ENCODE peak calls at places on chromosomes 13 and 19, in ten cellular contexts. R is NCI-H446; U is HT-29; F is stimulated activated CD4-positive, alpha-beta T cell treated with anti-CD3 and anti-CD28 coated beads, TNF-alpha, amount 100 ng/mL, for 48 hours; O is T-helper 2 cell; Q is germinal center; J is SK-N-SH; H is mucosa of descending colon; C is GM20000; L is CD8-positive, alpha-beta T cell. T is an unnamed sample.

GRCh38 chr13:40983269-40983668 is 35.8 kb downstream of the ELF1 start:
- DNase-seq in F (no peak), C (no peak), Q (no peak), H (no peak), J (no peak), O (no peak), L (no peak), R (no peak), U (no peak), T (no peak)

GRCh38 chr13:32309312-32309711 is 5.9 kb downstream of the ZAR1L start:
- DNase-seq in C (no peak), F (no peak), Q (no peak), O (peak), L (no peak), H (no peak), J (no peak), U (no peak), R (no peak), T (no peak)

GRCh38 chr13:36915106-36915505 is 4.9 kb downstream of the SMAD9 start:
- DNase-seq in U (no peak), C (no peak), O (no peak), R (no peak), Q (no peak), L (no peak), H (no peak), F (no peak), J (peak), T (no peak)

GRCh38 chr19:46661020-46661731 is at the start of gene DACT3:
- DNase-seq in L (peak), O (peak), C (peak), Q (peak), R (peak), J (peak), F (peak), U (peak), H (peak), T (peak)

GRCh38 chr13:41145136-41145908 is 12.7 kb upstream of the KBTBD6 start:
- DNase-seq in Q (no peak), L (no peak), U (no peak), C (no peak), H (no peak), F (no peak), O (no peak), J (no peak), R (no peak), T (no peak)

GRCh38 chr19:1248454-1249297 is at the start of gene MIDN:
- DNase-seq in C (peak), H (peak), O (peak), R (peak), J (peak), F (peak), Q (peak), L (peak), U (peak), T (peak)

GRCh38 chr19:46717716-46718143 is 816 bp upstream of the PRKD2 start:
- DNase-seq in J (no peak), U (peak), R (no peak), Q (peak), H (no peak), L (peak), O (no peak), F (no peak), C (peak), T (no peak)

GRCh38 chr13:73092831-73093230 is 34.0 kb downstream of the KLF5 start:
- DNase-seq in R (no peak), O (no peak), U (peak), J (no peak), Q (no peak), L (no peak), C (no peak), F (no peak), H (no peak), T (no peak)

GRCh38 chr13:92842145-92842544 is 384.5 kb upstream of the GPC6 start:
- DNase-seq in F (no peak), H (no peak), L (no peak), U (no peak), O (no peak), Q (no peak), R (peak), C (no peak), J (no peak), T (no peak)

GRCh38 chr19:19259741-19260140 is 13.4 kb downstream of the TM6SF2 start:
- DNase-seq in U (peak), C (no peak), O (no peak), J (peak), F (no peak), Q (peak), H (no peak), R (peak), L (no peak), T (no peak)

GRCh38 chr19:11422163-11423068 is 3.3 kb upstream of the RGL3 start:
- DNase-seq in O (peak), R (no peak), L (peak), H (peak), F (peak), Q (peak), U (peak), J (peak), C (peak), T (peak)

GRCh38 chr19:383922-384800 is 24.8 kb downstream of the C2CD4C start:
- DNase-seq in L (no peak), C (no peak), H (no peak), R (no peak), U (no peak), F (no peak), J (peak), O (no peak), Q (no peak), T (no peak)

GRCh38 chr19:11658954-11659353 is 61.7 kb downstream of the ZNF627 start:
- DNase-seq in F (no peak), H (no peak), J (no peak), Q (no peak), O (no peak), C (no peak), L (no peak), R (no peak), U (no peak), T (no peak)

GRCh38 chr19:35987571-35987896 is 7.5 kb upstream of the SDHAF1 start:
- DNase-seq in F (no peak), U (no peak), O (no peak), L (no peak), H (no peak), R (no peak), Q (no peak), C (no peak), J (no peak), T (no peak)

GRCh38 chr19:19489804-19490204 is 25.5 kb downstream of the TSSK6 start:
- DNase-seq in C (no peak), R (no peak), L (no peak), Q (no peak), F (no peak), H (peak), O (no peak), U (no peak), J (no peak), T (no peak)

GRCh38 chr19:13023666-13024065 is 28.4 kb downstream of the NFIX start:
- DNase-seq in Q (no peak), C (no peak), H (no peak), J (peak), L (no peak), U (no peak), R (peak), F (no peak), O (no peak), T (no peak)

GRCh38 chr13:28035146-28035782 is 46.8 kb upstream of the URAD start:
- DNase-seq in R (no peak), F (no peak), H (no peak), U (peak), J (no peak), Q (no peak), C (no peak), L (no peak), O (no peak), T (no peak)

GRCh38 chr13:26468203-26468602 is 89.3 kb upstream of the WASF3 start:
- DNase-seq in J (no peak), L (no peak), O (no peak), F (no peak), C (no peak), R (no peak), U (no peak), Q (no peak), H (no peak), T (no peak)

GRCh38 chr13:114035583-114036501 is 62.0 kb upstream of the C13orf46 start:
- DNase-seq in J (no peak), R (no peak), Q (no peak), O (no peak), F (no peak), H (no peak), C (no peak), L (no peak), U (no peak), T (no peak)

GRCh38 chr13:98370806-98371553 is 193.9 kb upstream of the RNF113B start:
- DNase-seq in O (no peak), H (no peak), Q (no peak), R (no peak), J (no peak), F (no peak), U (no peak), L (no peak), C (no peak), T (no peak)

GRCh38 chr13:78714717-78715116 is 55.8 kb upstream of the OBI1 start:
- DNase-seq in R (no peak), U (no peak), L (no peak), C (no peak), O (no peak), Q (no peak), J (no peak), H (no peak), F (no peak), T (no peak)

GRCh38 chr13:73061478-73062275 is 2.9 kb downstream of the KLF5 start:
- DNase-seq in C (no peak), Q (no peak), R (no peak), L (no peak), U (peak), F (no peak), J (no peak), H (no peak), O (no peak), T (no peak)

GRCh38 chr13:90792335-90792734 is 555.2 kb upstream of the MIR17HG start:
- DNase-seq in F (no peak), L (no peak), O (no peak), J (no peak), H (no peak), C (no peak), U (no peak), R (no peak), Q (no peak), T (no peak)

GRCh38 chr13:72127031-72127430 is 260.0 kb upstream of the DACH1 start:
- DNase-seq in F (no peak), C (no peak), J (no peak), L (no peak), O (no peak), R (no peak), H (no peak), U (no peak), Q (no peak), T (no peak)

GRCh38 chr19:15419413-15420025 is 731 bp upstream of the AKAP8L start:
- DNase-seq in F (no peak), O (no peak), H (no peak), U (no peak), C (no peak), J (no peak), L (no peak), R (no peak), Q (no peak), T (no peak)

GRCh38 chr13:111184685-111185401 is 69.7 kb downstream of the ARHGEF7 start:
- DNase-seq in U (no peak), L (peak), J (no peak), C (peak), R (no peak), F (no peak), H (peak), O (peak), Q (peak), T (no peak)

GRCh38 chr13:27349458-27349857 is 75.0 kb upstream of the GTF3A start:
- DNase-seq in J (no peak), U (no peak), Q (no peak), O (no peak), L (no peak), F (no peak), C (no peak), R (no peak), H (no peak), T (no peak)